ENCODE peak calls at places on chromosome 12, in eight cellular contexts. D, S, F, Y, E, H, C and A are unnamed samples.

GRCh38 chr12:4440187-4440941 is 5.3 kb downstream of the FGF6 start:
- DNase-seq in E (no peak), D (no peak), S (no peak), H (no peak), F (no peak), C (no peak), Y (no peak), A (no peak)

GRCh38 chr12:82687020-82687951 is 580 bp downstream of the TMTC2 start:
- DNase-seq in C (peak), D (peak), S (peak), F (no peak), H (no peak), E (peak), Y (peak), A (peak)

GRCh38 chr12:22625671-22626251 is 790 bp downstream of the ETNK1 start:
- DNase-seq in D (no peak), F (no peak), E (peak), S (peak), Y (no peak), H (no peak), C (peak), A (peak)

GRCh38 chr12:112836736-112837628 is 45.4 kb downstream of the RPH3A start:
- DNase-seq in F (no peak), S (no peak), E (no peak), Y (no peak), C (no peak), D (no peak), H (no peak), A (no peak)

GRCh38 chr12:68400231-68400829 is 68.2 kb upstream of the MDM1 start:
- DNase-seq in E (no peak), D (no peak), Y (no peak), C (no peak), H (no peak), S (no peak), F (no peak), A (no peak)

GRCh38 chr12:71684081-71684480 is 1.8 kb upstream of the TMEM19 start:
- DNase-seq in E (no peak), D (no peak), Y (no peak), H (no peak), F (no peak), S (no peak), C (peak), A (no peak)

GRCh38 chr12:31325877-31326631 is at the start of gene SINHCAF:
- DNase-seq in S (peak), D (peak), F (peak), E (peak), H (peak), C (peak), Y (peak), A (peak)

GRCh38 chr12:125890983-125891382 is 825.7 kb downstream of the AACS start:
- DNase-seq in S (peak), C (peak), F (no peak), H (no peak), E (no peak), Y (no peak), D (no peak), A (no peak)